ENCODE peak calls at places on chromosomes 12 and 14, in eight cellular contexts. C is Peyer's patch, R is uterus, H is A549, X is stomach, B is testis, K is ovary, A is GM12878. S is an unnamed sample.

GRCh38 chr12:17097674-17098073 is 491.7 kb upstream of the LMO3 start:
- DNase-seq in C (no peak), R (no peak), H (no peak), X (no peak), B (no peak), K (no peak), A (no peak), S (no peak)

GRCh38 chr14:84750284-84750683 is 779.7 kb upstream of the FLRT2 start:
- DNase-seq in C (no peak), R (no peak), H (no peak), X (no peak), B (no peak), K (no peak), A (no peak), S (no peak)

GRCh38 chr14:56810850-56811595 is 744 bp upstream of the OTX2 start:
- DNase-seq in C (no peak), R (no peak), H (no peak), X (no peak), B (no peak), K (no peak), A (no peak), S (no peak)

GRCh38 chr14:45364565-45364964 is 111.6 kb upstream of the MIS18BP1 start:
- DNase-seq in C (no peak), R (no peak), H (no peak), X (no peak), B (no peak), K (no peak), A (no peak), S (no peak)

GRCh38 chr14:33150662-33151061 is 212.0 kb downstream of the NPAS3 start:
- DNase-seq in C (no peak), R (no peak), H (no peak), X (no peak), B (no peak), K (no peak), A (no peak), S (no peak)

GRCh38 chr12:109529618-109530300 is 43.5 kb downstream of the MMAB start:
- DNase-seq in C (peak; percentile 2), R (no peak), H (no peak), X (no peak), B (no peak), K (no peak), A (no peak), S (no peak)

GRCh38 chr12:69497308-69498026 is 27.3 kb downstream of the FRS2 start:
- DNase-seq in C (no peak), R (no peak), H (no peak), X (no peak), B (no peak), K (no peak), A (peak; percentile 35), S (no peak)

GRCh38 chr14:68283378-68284123 is 464.0 kb downstream of the RAD51B start:
- DNase-seq in C (peak; percentile 49), R (no peak), H (no peak), X (no peak), B (no peak), K (no peak), A (peak; percentile 95), S (peak; percentile 51)

GRCh38 chr14:30333934-30334333 is 225.0 kb upstream of the G2E3 start:
- DNase-seq in C (no peak), R (no peak), H (no peak), X (no peak), B (no peak), K (no peak), A (no peak), S (no peak)

GRCh38 chr12:15131462-15131861 is 89.8 kb downstream of the RERG start:
- DNase-seq in C (no peak), R (no peak), H (peak; percentile 31), X (no peak), B (no peak), K (no peak), A (no peak), S (no peak)

GRCh38 chr14:96064866-96065265 is 25.7 kb downstream of the C14orf132 start:
- DNase-seq in C (peak; percentile 11), R (no peak), H (no peak), X (no peak), B (no peak), K (no peak), A (no peak), S (no peak)

GRCh38 chr14:102817318-102817717 is 40.1 kb downstream of the TRAF3 start:
- DNase-seq in C (no peak), R (no peak), H (no peak), X (no peak), B (no peak), K (no peak), A (no peak), S (no peak)

GRCh38 chr14:60654303-60654925 is 5.1 kb upstream of the SIX1 start:
- DNase-seq in C (no peak), R (no peak), H (no peak), X (no peak), B (no peak), K (no peak), A (no peak), S (no peak)

GRCh38 chr14:94622653-94623421 is 10.6 kb downstream of the SERPINA3 start:
- DNase-seq in C (no peak), R (no peak), H (no peak), X (no peak), B (no peak), K (no peak), A (no peak), S (no peak)

GRCh38 chr12:43824207-43824775 is 11.6 kb upstream of the TMEM117 start:
- DNase-seq in C (no peak), R (no peak), H (no peak), X (no peak), B (no peak), K (no peak), A (no peak), S (no peak)

GRCh38 chr12:13204428-13204827 is 7.9 kb downstream of the EMP1 start:
- DNase-seq in C (no peak), R (no peak), H (no peak), X (no peak), B (no peak), K (no peak), A (no peak), S (no peak)

GRCh38 chr12:95731519-95731958 is 59.0 kb downstream of the NTN4 start:
- DNase-seq in C (no peak), R (no peak), H (no peak), X (no peak), B (no peak), K (no peak), A (peak; percentile 38), S (no peak)

GRCh38 chr12:111160350-111161142 is 208.3 kb downstream of the PHETA1 start:
- DNase-seq in C (no peak), R (no peak), H (no peak), X (no peak), B (no peak), K (no peak), A (no peak), S (no peak)

GRCh38 chr14:77186911-77187648 is 5.5 kb downstream of the TMEM63C start:
- DNase-seq in C (no peak), R (no peak), H (peak; percentile 25), X (peak; percentile 47), B (peak; percentile 52), K (peak; percentile 38), A (no peak), S (peak; percentile 16)

GRCh38 chr14:100030441-100031153 is 34.6 kb upstream of the EVL start:
- DNase-seq in C (no peak), R (no peak), H (peak; percentile 37), X (no peak), B (no peak), K (no peak), A (no peak), S (no peak)

GRCh38 chr14:102323102-102323501 is 3.6 kb downstream of the ZNF839 start:
- DNase-seq in C (no peak), R (peak; percentile 48), H (peak; percentile 79), X (peak; percentile 67), B (peak; percentile 78), K (peak; percentile 50), A (no peak), S (peak; percentile 56)

GRCh38 chr14:70086685-70087379 is 101.9 kb downstream of the SLC8A3 start:
- DNase-seq in C (no peak), R (no peak), H (peak; percentile 65), X (peak; percentile 34), B (peak; percentile 58), K (no peak), A (no peak), S (peak; percentile 11)

DNA sequence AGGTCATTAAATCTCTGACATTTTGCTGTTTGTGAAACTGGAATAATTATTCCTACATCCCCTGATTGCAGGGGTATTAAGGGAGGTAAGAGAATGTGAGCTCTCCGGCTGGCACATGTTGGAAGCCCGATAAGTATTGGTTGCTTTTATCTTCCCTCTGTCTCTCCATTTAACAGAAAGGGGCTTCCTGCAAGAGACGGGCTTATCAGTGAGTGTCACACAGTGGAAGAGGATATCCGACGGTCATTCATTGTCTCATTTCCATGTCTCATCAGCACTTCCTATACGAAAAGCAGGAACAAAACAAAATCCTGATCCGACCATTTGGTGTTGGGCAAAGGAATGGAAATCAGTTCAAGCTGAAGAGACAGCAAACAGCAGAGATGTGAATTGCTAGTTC is 10.7 kb downstream of the DYRK4 start:
- DNase-seq in C (no peak), R (no peak), H (no peak), X (no peak), B (no peak), K (no peak), A (no peak), S (no peak)
- TF ChIP-seq POLR2A in C (no peak), R (no peak), H (no peak), X (no peak), B (no peak), K (no peak), A (no peak), S (no peak)

GRCh38 chr12:9867531-9867930 is 1.6 kb downstream of the CLEC2B start:
- DNase-seq in C (no peak), R (no peak), H (no peak), X (no peak), B (no peak), K (no peak), A (no peak), S (no peak)
- H3K4me1 ChIP-seq in C (no peaks in the 10 kb centered on the region), R (peaks cover 4% of the 10 kb centered on the region), H (no peaks in the 10 kb centered on the region), X (no peaks in the 10 kb centered on the region), B (peaks cover 6% of the 10 kb centered on the region), K (peaks cover 2% of the 10 kb centered on the region), A (no peaks in the 10 kb centered on the region), S (no peaks in the 10 kb centered on the region)

DNA sequence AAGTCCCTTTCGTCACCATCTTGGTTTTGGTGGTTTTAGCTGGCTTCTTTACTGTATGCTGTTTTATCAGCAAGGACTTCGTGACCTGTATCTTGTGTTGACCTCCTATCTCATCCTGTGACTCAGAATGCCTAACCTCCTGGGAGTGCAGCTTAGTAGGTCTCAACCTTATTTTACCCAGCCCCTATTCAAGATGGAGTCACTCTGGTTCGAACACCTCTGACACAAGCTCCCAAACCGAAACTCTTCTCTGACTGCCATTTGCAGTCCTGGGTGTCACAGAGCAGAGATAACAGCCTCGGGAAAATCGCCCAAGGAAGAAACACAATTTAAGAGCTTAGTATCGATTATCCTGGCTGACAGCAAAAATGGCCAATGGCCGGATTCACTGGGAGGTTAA is 56.7 kb upstream of the RPH3A start:
- DNase-seq in C (no peak), R (no peak), H (no peak), X (no peak), B (no peak), K (no peak), A (no peak), S (no peak)
- H3K9me3 ChIP-seq in C (no peaks in the 10 kb centered on the region), R (no peaks in the 10 kb centered on the region), H (no peaks in the 10 kb centered on the region), X (no peaks in the 10 kb centered on the region), B (no peaks in the 10 kb centered on the region), K (no peaks in the 10 kb centered on the region), A (no peaks in the 10 kb centered on the region), S (no peaks in the 10 kb centered on the region)

GRCh38 chr12:101877816-101878811 is 734 bp downstream of the DRAM1 start:
- DNase-seq in C (no peak), R (peak; percentile 53), H (peak; percentile 45), X (peak; percentile 32), B (peak; percentile 31), K (no peak), A (no peak), S (peak; percentile 30)
- TF ChIP-seq POLR2A in C (no peak), R (no peak), H (no peak), X (no peak), B (no peak), K (no peak), A (peak; percentile 12), S (no peak)

S was measured in transverse colon.